ENCODE peak calls at places on chromosomes 12 and 14, in nine cellular contexts. A is fibroblast of pulmonary artery, F is left ventricle myocardium inferior, C is pancreas, M is fibroblast of villous mesenchyme, R is endothelial cell of umbilical vein, B is GM12864, N is astrocyte of the spinal cord, D is ovary. G is an unnamed sample.

GRCh38 chr12:63915105-63915830 is 70.8 kb downstream of the SRGAP1 start:
- DNase-seq in A (peak; percentile 73), F (no peak), C (no peak), M (peak; percentile 57), R (peak; percentile 63), B (no peak), N (peak; percentile 72), D (no peak), G (no peak)

GRCh38 chr14:26820578-26820977 is 222.7 kb upstream of the NOVA1 start:
- DNase-seq in A (no peak), F (no peak), C (no peak), M (no peak), R (peak; percentile 53), B (no peak), N (no peak), D (no peak), G (no peak)

GRCh38 chr14:55116246-55117030 is 12.6 kb upstream of the LGALS3 start:
- DNase-seq in A (no peak), F (no peak), C (no peak), M (no peak), R (no peak), B (no peak), N (no peak), D (no peak), G (no peak)

GRCh38 chr14:97408937-97409860 is 612.0 kb downstream of the VRK1 start:
- DNase-seq in A (no peak), F (no peak), C (no peak), M (no peak), R (no peak), B (peak; percentile 19), N (no peak), D (no peak), G (no peak)

GRCh38 chr12:119500209-119500608 is 93.4 kb upstream of the TMEM233 start:
- DNase-seq in A (no peak), F (no peak), C (no peak), M (no peak), R (no peak), B (no peak), N (no peak), D (no peak), G (no peak)

GRCh38 chr14:33964599-33965317 is 13.9 kb upstream of the EGLN3 start:
- DNase-seq in A (no peak), F (no peak), C (no peak), M (no peak), R (no peak), B (no peak), N (no peak), D (no peak), G (no peak)

GRCh38 chr12:120064054-120064940 is 52.3 kb downstream of the RAB35 start:
- DNase-seq in A (peak; percentile 7), F (no peak), C (no peak), M (no peak), R (no peak), B (no peak), N (no peak), D (no peak), G (no peak)

GRCh38 chr14:102323102-102323501 is 3.6 kb downstream of the ZNF839 start:
- DNase-seq in A (peak; percentile 90), F (peak; percentile 39), C (no peak), M (peak; percentile 84), R (peak; percentile 71), B (no peak), N (peak; percentile 69), D (peak; percentile 50), G (no peak)

GRCh38 chr14:93271111-93271510 is 61.7 kb downstream of the BTBD7 start:
- DNase-seq in A (no peak), F (no peak), C (no peak), M (no peak), R (peak; percentile 21), B (no peak), N (no peak), D (no peak), G (no peak)

GRCh38 chr14:50060871-50061663 is 55.3 kb downstream of the VCPKMT start:
- DNase-seq in A (peak; percentile 95), F (peak; percentile 38), C (no peak), M (peak; percentile 97), R (peak; percentile 82), B (no peak), N (peak; percentile 95), D (peak; percentile 45), G (peak; percentile 46)

GRCh38 chr12:38155526-38156496 is 160.8 kb upstream of the ALG10B start:
- DNase-seq in A (no peak), F (no peak), C (no peak), M (no peak), R (no peak), B (no peak), N (no peak), D (no peak), G (no peak)

GRCh38 chr14:77746064-77746463 is 14.9 kb downstream of the SNW1 start:
- DNase-seq in A (no peak), F (no peak), C (no peak), M (no peak), R (no peak), B (no peak), N (no peak), D (no peak), G (no peak)

GRCh38 chr14:78018283-78018682 is 151.9 kb upstream of the NRXN3 start:
- DNase-seq in A (no peak), F (no peak), C (no peak), M (no peak), R (no peak), B (no peak), N (no peak), D (no peak), G (no peak)

GRCh38 chr12:55728185-55728931 is 451 bp downstream of the CD63 start:
- DNase-seq in A (peak; percentile 69), F (peak; percentile 87), C (peak; percentile 94), M (peak; percentile 81), R (peak; percentile 61), B (no peak), N (peak; percentile 80), D (peak; percentile 90), G (peak; percentile 32)

GRCh38 chr12:6322969-6323339 is 12.5 kb downstream of the PLEKHG6 start:
- DNase-seq in A (no peak), F (no peak), C (no peak), M (no peak), R (no peak), B (no peak), N (no peak), D (no peak), G (no peak)

GRCh38 chr12:70576341-70577282 is 60.6 kb downstream of the PTPRB start:
- DNase-seq in A (peak; percentile 92), F (no peak), C (no peak), M (peak; percentile 83), R (peak; percentile 68), B (peak; percentile 18), N (peak; percentile 85), D (no peak), G (peak; percentile 34)

GRCh38 chr12:92899388-92900001 is 29.6 kb downstream of the EEA1 start:
- DNase-seq in A (peak; percentile 99), F (peak; percentile 71), C (no peak), M (peak; percentile 98), R (peak; percentile 87), B (no peak), N (peak; percentile 97), D (peak; percentile 62), G (no peak)

GRCh38 chr14:74620497-74620921 is 8.5 kb upstream of the LTBP2 start:
- DNase-seq in A (peak; percentile 87), F (no peak), C (no peak), M (peak; percentile 84), R (peak; percentile 97), B (no peak), N (peak; percentile 96), D (no peak), G (no peak)

GRCh38 chr12:132953771-132954170 is 2.3 kb downstream of the ZNF605 start:
- DNase-seq in A (no peak), F (no peak), C (no peak), M (no peak), R (no peak), B (no peak), N (no peak), D (no peak), G (no peak)

GRCh38 chr12:96828169-96828789 is 78.8 kb upstream of the NEDD1 start:
- DNase-seq in A (no peak), F (no peak), C (no peak), M (no peak), R (no peak), B (no peak), N (no peak), D (no peak), G (no peak)
- TF ChIP-seq CTCF in A (no peak), F (no peak), C (no peak), M (no peak), R (no peak), B (peak; percentile 23), N (no peak), D (no peak), G (no peak)

GRCh38 chr14:59425322-59425945 is 39.7 kb downstream of the GPR135 start:
- DNase-seq in A (peak; percentile 73), F (peak; percentile 38), C (no peak), M (peak; percentile 39), R (no peak), B (no peak), N (no peak), D (no peak), G (no peak)
- TF ChIP-seq CTCF in A (peak; percentile 33), F (peak; percentile 25), C (no peak), M (peak; percentile 35), R (no peak), B (no peak), N (no peak), D (no peak), G (no peak)

GRCh38 chr12:57031789-57032188 is 15.5 kb upstream of the TAC3 start:
- DNase-seq in A (no peak), F (no peak), C (no peak), M (no peak), R (no peak), B (no peak), N (no peak), D (no peak), G (no peak)

GRCh38 chr12:57027011-57027804 is 10.9 kb upstream of the TAC3 start:
- DNase-seq in A (no peak), F (no peak), C (no peak), M (no peak), R (no peak), B (no peak), N (no peak), D (no peak), G (no peak)

GRCh38 chr12:57033428-57033827 is 16.5 kb downstream of the MYO1A start:
- DNase-seq in A (no peak), F (no peak), C (no peak), M (no peak), R (no peak), B (no peak), N (no peak), D (no peak), G (no peak)

GRCh38 chr12:57027805-57028153 is 11.4 kb upstream of the TAC3 start:
- DNase-seq in A (no peak), F (no peak), C (no peak), M (no peak), R (no peak), B (no peak), N (no peak), D (no peak), G (no peak)

GRCh38 chr12:57031228-57031670 is 14.9 kb upstream of the TAC3 start:
- DNase-seq in A (no peak), F (no peak), C (no peak), M (no peak), R (no peak), B (no peak), N (no peak), D (no peak), G (peak; percentile 61)
- TF ChIP-seq CTCF in A (no peak), F (no peak), C (no peak), M (no peak), R (no peak), B (peak; percentile 13), N (no peak), D (no peak), G (no peak)

GRCh38 chr12:94971923-94972322 is 31.6 kb downstream of the NDUFA12 start:
- DNase-seq in A (no peak), F (no peak), C (no peak), M (no peak), R (no peak), B (no peak), N (no peak), D (no peak), G (no peak)
- TF ChIP-seq CTCF in A (no peak), F (no peak), C (no peak), M (no peak), R (no peak), B (no peak), N (no peak), D (no peak), G (no peak)